ENCODE peak calls at places on chromosomes 11 and 22, in four cellular contexts. S is OCI-LY7, E is endothelial cell of umbilical vein, Z is astrocyte of the spinal cord. U is an unnamed sample.

GRCh38 chr11:68012843-68013610 is 2.9 kb downstream of the ALDH3B1 start:
- DNase-seq in S (no peak), E (no peak), Z (peak; percentile 97), U (no peak)

GRCh38 chr11:61820174-61820573 is 3.4 kb upstream of the FADS1 start:
- DNase-seq in Z (peak; percentile 20), E (no peak), S (no peak), U (no peak)

GRCh38 chr22:44408227-44409192 is 89.5 kb downstream of the RTL6 start:
- DNase-seq in E (no peak), Z (no peak), S (no peak), U (no peak)

GRCh38 chr22:50729391-50730012 is 8.5 kb upstream of the ACR start:
- DNase-seq in S (peak; percentile 76), E (no peak), Z (no peak), U (no peak)

GRCh38 chr22:41654322-41654721 is 33.2 kb downstream of the XRCC6 start:
- DNase-seq in Z (no peak), E (no peak), S (no peak), U (no peak)

GRCh38 chr11:17366491-17366890 is 14.9 kb downstream of the NCR3LG1 start:
- DNase-seq in S (no peak), Z (no peak), E (no peak), U (no peak)

GRCh38 chr11:60175860-60176275 is 7.0 kb downstream of the MS4A6A start:
- DNase-seq in Z (no peak), E (no peak), S (no peak), U (no peak)

GRCh38 chr11:128323381-128323780 is 264.0 kb downstream of the ETS1 start:
- DNase-seq in S (peak; percentile 52), Z (no peak), E (peak; percentile 23), U (peak; percentile 58)

GRCh38 chr11:35160902-35161585 is 22.1 kb downstream of the CD44 start:
- DNase-seq in Z (no peak), S (no peak), E (no peak), U (no peak)

GRCh38 chr11:36030707-36031365 is 87.0 kb downstream of the LDLRAD3 start:
- DNase-seq in E (no peak), Z (peak; percentile 58), S (no peak), U (no peak)

DNA sequence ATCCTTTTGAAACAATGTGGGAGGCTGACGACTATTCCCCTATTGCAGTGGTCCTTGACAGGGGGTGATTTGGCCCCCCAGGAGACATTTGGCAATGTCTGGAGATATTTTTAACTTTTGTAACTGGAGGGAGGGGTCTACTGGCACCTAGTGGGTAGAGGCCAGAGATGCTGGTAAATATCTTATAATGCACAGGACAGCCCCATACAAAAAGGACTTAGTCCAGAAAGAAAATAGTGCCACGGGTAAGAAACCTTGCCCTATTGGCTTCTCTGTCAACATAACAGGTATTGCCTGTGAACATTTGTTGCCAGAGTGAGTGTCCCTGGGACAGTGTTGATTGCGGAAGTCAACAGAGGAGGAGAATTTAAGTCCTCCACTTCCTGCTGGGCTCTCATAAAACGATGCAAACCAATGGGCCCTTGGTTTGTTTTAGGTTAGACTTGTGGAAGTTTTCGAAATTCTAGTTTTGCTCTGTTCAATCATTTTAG is 101.6 kb downstream of the MAML2 start:
- DNase-seq in S (peak; percentile 43), Z (no peak), E (no peak), U (no peak)
- TF ChIP-seq CTCF in S (peak; percentile 69), Z (no peak), E (no peak), U (no peak)

GRCh38 chr22:20016734-20017621 is at the start of gene ARVCF:
- DNase-seq in S (peak; percentile 90), E (peak; percentile 87), Z (peak; percentile 87), U (peak; percentile 98)
- TF ChIP-seq CTCF in S (peak; percentile 12), E (no peak), Z (no peak), U (no peak)

GRCh38 chr11:96045622-96046456 is 121.9 kb upstream of the MTMR2 start:
- DNase-seq in E (peak; percentile 47), Z (peak; percentile 86), S (no peak), U (no peak)
- TF ChIP-seq CTCF in E (no peak), Z (peak; percentile 60), S (no peak), U (no peak)

DNA sequence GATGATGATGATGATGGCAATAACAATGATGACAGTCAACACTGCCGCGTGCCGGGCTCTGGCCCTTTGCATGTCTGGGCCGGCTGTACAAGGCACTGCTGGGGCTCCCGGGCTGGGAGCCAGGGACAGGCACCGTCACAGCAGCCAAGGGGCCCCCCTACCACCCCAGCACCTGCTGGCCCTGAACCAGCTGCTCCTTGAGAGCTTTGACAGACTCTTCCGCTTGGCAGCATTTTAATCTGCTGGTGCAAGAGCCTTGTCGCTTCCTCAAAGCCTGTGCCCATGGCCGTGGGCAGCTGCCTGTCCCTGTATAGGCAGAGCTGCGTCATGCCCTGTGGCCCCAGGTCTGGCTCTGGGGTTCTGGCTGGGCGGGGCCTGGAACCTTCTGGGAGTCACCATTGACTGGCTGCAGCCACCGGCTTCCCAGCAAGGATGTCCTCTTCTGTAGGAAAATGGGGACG is 12.9 kb upstream of the MUC6 start:
- DNase-seq in Z (no peak), S (no peak), E (no peak), U (no peak)
- TF ChIP-seq CTCF in Z (no peak), S (no peak), E (no peak), U (no peak)

DNA sequence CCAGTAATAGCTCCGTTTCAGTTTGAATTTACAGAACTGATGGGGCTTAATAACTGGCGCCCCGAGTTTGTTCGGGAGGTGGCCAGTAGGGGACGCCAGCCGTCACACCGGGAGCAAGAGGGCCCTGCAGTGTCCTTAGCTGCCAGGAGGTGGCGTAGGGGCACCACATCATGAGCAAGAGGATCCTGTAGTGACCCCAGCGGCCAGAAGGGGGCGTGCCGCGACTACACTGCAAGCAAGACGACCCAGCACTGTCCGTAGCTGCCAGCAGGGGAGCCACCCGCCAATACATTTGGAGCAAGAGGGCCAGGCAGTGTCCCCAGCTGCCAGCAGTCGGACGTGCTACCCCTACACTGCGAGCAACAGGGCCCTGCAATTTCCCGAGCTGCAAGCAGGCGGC is 663.7 kb upstream of the B3GAT1 start:
- DNase-seq in E (peak; percentile 27), Z (peak; percentile 35), S (peak; percentile 19), U (no peak)
- TF ChIP-seq CTCF in E (peak; percentile 64), Z (peak; percentile 52), S (peak; percentile 70), U (peak; percentile 37)

GRCh38 chr11:58647141-58647699 is 24.8 kb downstream of the CNTF start:
- DNase-seq in Z (no peak), S (peak; percentile 16), E (no peak), U (no peak)
- TF ChIP-seq CTCF in Z (no peak), S (no peak), E (no peak), U (peak; percentile 17)

GRCh38 chr11:125935056-125935455 is 10.8 kb upstream of the VSIG10L2 start:
- DNase-seq in E (no peak), Z (no peak), S (no peak), U (no peak)
- TF ChIP-seq CTCF in E (no peak), Z (no peak), S (peak; percentile 21), U (no peak)

GRCh38 chr11:32231909-32232493 is 141.1 kb downstream of the RCN1 start:
- DNase-seq in S (peak; percentile 14), E (peak; percentile 21), Z (peak; percentile 16), U (peak; percentile 32)
- TF ChIP-seq CTCF in S (peak; percentile 83), E (peak; percentile 53), Z (peak; percentile 76), U (peak; percentile 65)

DNA sequence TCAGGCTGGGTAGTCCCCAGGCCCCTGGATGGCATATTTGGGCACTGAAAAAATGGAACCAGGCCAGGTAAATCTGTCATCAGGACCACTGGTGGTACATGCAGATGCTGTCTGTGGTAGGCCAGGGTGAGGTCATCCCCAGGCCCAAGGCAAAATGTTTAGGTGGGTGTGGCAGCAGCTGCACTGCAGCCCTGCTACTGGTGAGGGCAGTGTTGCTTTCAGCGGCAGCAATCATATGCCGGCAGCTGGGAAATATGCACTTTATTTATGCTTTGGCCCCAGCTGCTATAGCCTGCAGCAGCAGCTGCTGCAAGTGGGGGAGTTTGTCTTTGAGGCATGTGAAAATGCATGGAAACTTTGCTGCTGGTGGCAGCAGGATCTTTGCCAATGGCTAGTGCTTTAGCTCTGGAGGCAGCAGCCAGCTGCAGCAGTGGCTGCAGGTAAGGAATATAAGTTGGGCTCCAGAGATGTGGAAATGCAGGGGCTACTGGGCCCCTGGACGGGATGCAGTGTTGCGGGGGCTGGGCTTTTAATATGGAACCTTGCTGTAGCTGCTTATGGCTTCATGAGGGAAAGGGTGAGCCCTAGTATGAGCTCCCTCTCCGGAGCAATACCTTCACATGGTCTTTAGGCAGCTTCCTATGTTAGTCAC is 365.7 kb upstream of the CADM1 start:
- DNase-seq in Z (peak; percentile 5), S (peak; percentile 82), E (no peak), U (peak; percentile 71)
- TF ChIP-seq CTCF in Z (peak; percentile 58), S (peak; percentile 89), E (no peak), U (peak; percentile 72)

DNA sequence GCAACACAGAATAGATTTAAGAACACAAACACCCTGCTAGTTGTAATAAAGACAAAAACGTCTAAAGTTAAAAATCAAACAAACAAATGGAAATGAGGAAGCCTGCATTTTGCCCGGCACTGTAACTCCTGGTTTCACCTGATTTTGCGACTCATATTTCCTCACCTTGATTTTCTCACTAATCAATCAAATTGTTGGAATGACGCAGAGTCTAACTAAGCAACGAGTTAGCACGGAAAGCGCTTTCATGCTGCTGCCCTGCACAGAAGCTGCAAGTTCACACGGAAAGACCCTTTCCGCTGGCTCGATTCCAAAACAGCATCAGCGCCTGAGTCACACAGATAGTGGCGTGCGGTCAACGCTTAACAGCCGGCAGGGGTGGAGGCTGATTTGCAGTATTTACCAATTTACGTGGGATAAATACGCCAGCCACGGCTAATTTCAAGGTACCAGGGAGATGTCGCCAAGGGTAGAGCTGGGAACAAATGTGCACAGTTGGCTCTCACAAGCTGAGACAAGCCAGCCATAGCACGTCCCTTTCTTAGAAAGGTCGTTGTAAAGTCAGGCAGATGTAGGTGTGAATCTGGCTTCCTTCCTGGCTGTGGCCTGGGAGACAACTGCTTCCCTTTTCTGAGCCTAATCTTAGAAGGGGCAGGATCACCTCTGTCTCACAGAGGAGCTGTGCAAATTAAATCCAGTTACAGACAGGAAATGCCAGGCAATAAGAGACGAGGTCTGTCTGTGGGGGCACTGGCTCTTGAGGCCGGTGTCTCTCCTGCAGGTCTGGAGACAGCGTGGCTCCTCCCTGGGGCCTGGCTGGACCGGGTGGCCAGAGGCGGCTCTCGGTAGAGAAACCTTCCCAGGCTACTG is 76.9 kb upstream of the TTLL12 start:
- DNase-seq in Z (peak; percentile 64), E (peak; percentile 97), S (no peak), U (peak; percentile 85)
- TF ChIP-seq CTCF in Z (no peak), E (no peak), S (no peak), U (no peak)